ENCODE peak calls at places on chromosomes 2 and 18, in nine cellular contexts. P, A, L, D, S, R, V, C and X are unnamed samples.

GRCh38 chr2:163347982-163348842 is 387.6 kb downstream of the FIGN start:
- DNase-seq in P (peak), C (peak), S (peak), L (peak), D (peak), V (no peak), A (peak), R (no peak), X (peak)

GRCh38 chr18:36744261-36744876 is 84.4 kb downstream of the TPGS2 start:
- DNase-seq in S (no peak), P (no peak), D (no peak), L (no peak), C (no peak), A (no peak), R (no peak), V (no peak), X (no peak)

GRCh38 chr18:11946756-11947155 is 34.6 kb upstream of the IMPA2 start:
- DNase-seq in L (peak), R (no peak), S (no peak), A (no peak), C (peak), V (no peak), P (no peak), D (peak), X (peak)

GRCh38 chr2:39265315-39265714 is 21.5 kb upstream of the CDKL4 start:
- DNase-seq in P (no peak), V (no peak), R (no peak), S (no peak), D (no peak), L (no peak), C (no peak), A (no peak), X (no peak)

GRCh38 chr2:177080746-177081145 is 131.8 kb upstream of the HNRNPA3 start:
- DNase-seq in L (no peak), R (no peak), S (no peak), D (no peak), A (no peak), P (no peak), C (no peak), V (no peak), X (no peak)

GRCh38 chr2:191322838-191323506 is 77.8 kb downstream of the MYO1B start:
- DNase-seq in S (no peak), L (no peak), R (no peak), C (no peak), P (no peak), A (no peak), D (no peak), V (no peak), X (no peak)

GRCh38 chr2:209495855-209496585 is 72.2 kb downstream of the MAP2 start:
- DNase-seq in V (no peak), D (peak), L (no peak), C (no peak), A (no peak), R (no peak), S (no peak), P (peak), X (peak)

GRCh38 chr18:10139783-10140410 is 226.1 kb downstream of the VAPA start:
- DNase-seq in L (no peak), D (peak), P (no peak), S (no peak), A (no peak), C (no peak), V (no peak), R (no peak), X (no peak)

GRCh38 chr2:217935901-217936684 is 66.7 kb downstream of the TNS1 start:
- DNase-seq in D (peak), S (no peak), V (no peak), C (peak), P (no peak), L (no peak), A (no peak), R (no peak), X (no peak)

GRCh38 chr2:41966431-41966893 is 81.4 kb upstream of the PKDCC start:
- DNase-seq in C (peak), A (no peak), L (peak), R (no peak), P (no peak), S (peak), D (peak), V (no peak), X (peak)

GRCh38 chr2:16246911-16247310 is 306.6 kb downstream of the MYCN start:
- DNase-seq in A (no peak), D (no peak), C (no peak), R (no peak), L (no peak), V (no peak), S (no peak), P (no peak), X (no peak)

GRCh38 chr2:62287335-62287734 is 91.4 kb downstream of the B3GNT2 start:
- DNase-seq in A (no peak), S (no peak), D (no peak), C (no peak), R (no peak), P (no peak), V (no peak), L (no peak), X (no peak)

GRCh38 chr18:8153887-8154583 is 455.2 kb upstream of the RAB12 start:
- DNase-seq in R (no peak), S (no peak), C (no peak), D (peak), A (no peak), P (no peak), V (no peak), L (no peak), X (peak)

GRCh38 chr18:46261799-46262198 is 157.6 kb downstream of the HAUS1 start:
- DNase-seq in A (no peak), P (no peak), L (no peak), S (no peak), R (no peak), D (peak), C (no peak), V (no peak), X (peak)

GRCh38 chr2:170505631-170506270 is 209.4 kb upstream of the SP5 start:
- DNase-seq in V (no peak), P (no peak), S (peak), C (peak), L (peak), D (no peak), R (no peak), A (peak), X (no peak)

GRCh38 chr2:217980036-217980435 is 22.8 kb downstream of the TNS1 start:
- DNase-seq in C (peak), V (no peak), P (no peak), D (no peak), R (no peak), S (no peak), A (no peak), L (peak), X (no peak)

GRCh38 chr18:58887613-58887963 is 22.9 kb downstream of the ZNF532 start:
- DNase-seq in C (peak), L (peak), V (peak), P (no peak), D (peak), R (no peak), S (peak), A (peak), X (peak)

GRCh38 chr2:67476808-67477790 is 80.0 kb downstream of the ETAA1 start:
- DNase-seq in S (no peak), C (no peak), A (no peak), P (peak), D (peak), R (no peak), V (no peak), L (no peak), X (peak)

GRCh38 chr18:25876334-25876979 is 214.0 kb downstream of the SS18 start:
- DNase-seq in D (no peak), S (no peak), C (no peak), V (no peak), L (no peak), R (no peak), P (peak), A (peak), X (no peak)

GRCh38 chr2:99205491-99205890 is 24.5 kb downstream of the MRPL30 start:
- DNase-seq in R (no peak), P (no peak), A (no peak), D (no peak), V (no peak), C (no peak), L (no peak), S (no peak), X (no peak)

GRCh38 chr2:101773137-101773536 is 75.6 kb downstream of the MAP4K4 start:
- DNase-seq in R (no peak), A (peak), S (no peak), C (no peak), P (no peak), D (no peak), V (no peak), L (no peak), X (no peak)

GRCh38 chr2:235856151-235856819 is 311.9 kb downstream of the GBX2 start:
- DNase-seq in C (no peak), A (no peak), S (no peak), D (no peak), P (no peak), V (no peak), R (no peak), L (no peak), X (no peak)

GRCh38 chr2:40204268-40204667 is 247.6 kb downstream of the SLC8A1 start:
- DNase-seq in D (no peak), P (no peak), R (no peak), V (no peak), A (no peak), S (no peak), L (no peak), C (no peak), X (no peak)